ENCODE peak calls at places on chromosomes 11 and 22, in eight cellular contexts. One of them, this sample, is unnamed.

GRCh38 chr11:66604161-66604560 is 11.2 kb downstream of the CCS start:
- DNase-seq in stomach: no peak
- DNase-seq in sigmoid colon: no peak
- DNase-seq in H1: no peak
- DNase-seq in prostate gland: no peak
- DNase-seq in endothelial cell of umbilical vein: no peak
- DNase-seq in HCT116: no peak
- DNase-seq in suprapubic skin: no peak
- DNase-seq in this sample: no peak

GRCh38 chr11:86440843-86441242 is 66.2 kb downstream of the CCDC81 start:
- DNase-seq in stomach: no peak
- DNase-seq in sigmoid colon: no peak
- DNase-seq in H1: no peak
- DNase-seq in prostate gland: no peak
- DNase-seq in endothelial cell of umbilical vein: no peak
- DNase-seq in HCT116: no peak
- DNase-seq in suprapubic skin: no peak
- DNase-seq in this sample: no peak

GRCh38 chr22:24055283-24055682 is 44.2 kb downstream of the CABIN1 start:
- DNase-seq in stomach: no peak
- DNase-seq in sigmoid colon: no peak
- DNase-seq in H1: no peak
- DNase-seq in prostate gland: no peak
- DNase-seq in endothelial cell of umbilical vein: no peak
- DNase-seq in HCT116: no peak
- DNase-seq in suprapubic skin: no peak
- DNase-seq in this sample: no peak

GRCh38 chr22:44622147-44622427 is 79.9 kb upstream of the PRR5 start:
- DNase-seq in stomach: no peak
- DNase-seq in sigmoid colon: no peak
- DNase-seq in H1: no peak
- DNase-seq in prostate gland: no peak
- DNase-seq in endothelial cell of umbilical vein: no peak
- DNase-seq in HCT116: no peak
- DNase-seq in suprapubic skin: no peak
- DNase-seq in this sample: no peak

GRCh38 chr11:38814670-38815069 is 2216.6 kb upstream of the RAG2 start:
- DNase-seq in stomach: no peak
- DNase-seq in sigmoid colon: no peak
- DNase-seq in H1: no peak
- DNase-seq in prostate gland: no peak
- DNase-seq in endothelial cell of umbilical vein: no peak
- DNase-seq in HCT116: no peak
- DNase-seq in suprapubic skin: no peak
- DNase-seq in this sample: no peak

GRCh38 chr11:74018331-74019005 is 9.6 kb upstream of the UCP3 start:
- DNase-seq in stomach: peak; percentile 97
- DNase-seq in sigmoid colon: peak; percentile 97
- DNase-seq in H1: no peak
- DNase-seq in prostate gland: peak; percentile 62
- DNase-seq in endothelial cell of umbilical vein: no peak
- DNase-seq in HCT116: no peak
- DNase-seq in suprapubic skin: peak; percentile 91
- DNase-seq in this sample: peak; percentile 97

GRCh38 chr11:79331251-79331901 is 109.5 kb downstream of the TENM4 start:
- DNase-seq in stomach: no peak
- DNase-seq in sigmoid colon: no peak
- DNase-seq in H1: no peak
- DNase-seq in prostate gland: no peak
- DNase-seq in endothelial cell of umbilical vein: no peak
- DNase-seq in HCT116: no peak
- DNase-seq in suprapubic skin: no peak
- DNase-seq in this sample: no peak

GRCh38 chr22:43273902-43274484 is 69.2 kb downstream of the SCUBE1 start:
- DNase-seq in stomach: peak; percentile 47
- DNase-seq in sigmoid colon: no peak
- DNase-seq in H1: peak; percentile 69
- DNase-seq in prostate gland: peak; percentile 40
- DNase-seq in endothelial cell of umbilical vein: peak; percentile 57
- DNase-seq in HCT116: peak; percentile 47
- DNase-seq in suprapubic skin: no peak
- DNase-seq in this sample: no peak

GRCh38 chr11:2359557-2359956 is 17.6 kb upstream of the CD81 start:
- DNase-seq in stomach: no peak
- DNase-seq in sigmoid colon: no peak
- DNase-seq in H1: no peak
- DNase-seq in prostate gland: no peak
- DNase-seq in endothelial cell of umbilical vein: no peak
- DNase-seq in HCT116: no peak
- DNase-seq in suprapubic skin: no peak
- DNase-seq in this sample: no peak

GRCh38 chr11:130156108-130157022 is 3.2 kb upstream of the ST14 start:
- DNase-seq in stomach: no peak
- DNase-seq in sigmoid colon: no peak
- DNase-seq in H1: no peak
- DNase-seq in prostate gland: no peak
- DNase-seq in endothelial cell of umbilical vein: no peak
- DNase-seq in HCT116: no peak
- DNase-seq in suprapubic skin: no peak
- DNase-seq in this sample: no peak

GRCh38 chr22:46803031-46803880 is 40.8 kb downstream of the TBC1D22A start:
- DNase-seq in stomach: peak; percentile 72
- DNase-seq in sigmoid colon: peak; percentile 68
- DNase-seq in H1: peak; percentile 86
- DNase-seq in prostate gland: no peak
- DNase-seq in endothelial cell of umbilical vein: peak; percentile 50
- DNase-seq in HCT116: peak; percentile 32
- DNase-seq in suprapubic skin: peak; percentile 64
- DNase-seq in this sample: no peak

GRCh38 chr11:72831521-72832300 is 17.5 kb downstream of the ATG16L2 start:
- DNase-seq in stomach: peak; percentile 85
- DNase-seq in sigmoid colon: peak; percentile 93
- DNase-seq in H1: peak; percentile 90
- DNase-seq in prostate gland: peak; percentile 77
- DNase-seq in endothelial cell of umbilical vein: peak; percentile 80
- DNase-seq in HCT116: peak; percentile 54
- DNase-seq in suprapubic skin: peak; percentile 86
- DNase-seq in this sample: no peak

GRCh38 chr11:114233755-114234154 is 62.4 kb upstream of the NNMT start:
- DNase-seq in stomach: no peak
- DNase-seq in sigmoid colon: no peak
- DNase-seq in H1: no peak
- DNase-seq in prostate gland: no peak
- DNase-seq in endothelial cell of umbilical vein: no peak
- DNase-seq in HCT116: no peak
- DNase-seq in suprapubic skin: no peak
- DNase-seq in this sample: no peak

GRCh38 chr11:6755303-6755952 is 16.3 kb downstream of the OR2AG2 start:
- DNase-seq in stomach: peak; percentile 27
- DNase-seq in sigmoid colon: no peak
- DNase-seq in H1: peak; percentile 63
- DNase-seq in prostate gland: no peak
- DNase-seq in endothelial cell of umbilical vein: peak; percentile 58
- DNase-seq in HCT116: peak; percentile 24
- DNase-seq in suprapubic skin: no peak
- DNase-seq in this sample: peak; percentile 91

GRCh38 chr11:96179905-96180304 is 163.1 kb downstream of the MAML2 start:
- DNase-seq in stomach: no peak
- DNase-seq in sigmoid colon: no peak
- DNase-seq in H1: no peak
- DNase-seq in prostate gland: no peak
- DNase-seq in endothelial cell of umbilical vein: no peak
- DNase-seq in HCT116: no peak
- DNase-seq in suprapubic skin: no peak
- DNase-seq in this sample: no peak

GRCh38 chr11:63567044-63567840 is 4.1 kb upstream of the PLAAT2 start:
- DNase-seq in stomach: no peak
- DNase-seq in sigmoid colon: peak; percentile 39
- DNase-seq in H1: no peak
- DNase-seq in prostate gland: peak; percentile 24
- DNase-seq in endothelial cell of umbilical vein: peak; percentile 41
- DNase-seq in HCT116: peak; percentile 68
- DNase-seq in suprapubic skin: no peak
- DNase-seq in this sample: peak; percentile 75

GRCh38 chr11:19241260-19242183 is 777 bp upstream of the E2F8 start:
- DNase-seq in stomach: no peak
- DNase-seq in sigmoid colon: peak; percentile 66
- DNase-seq in H1: peak; percentile 83
- DNase-seq in prostate gland: no peak
- DNase-seq in endothelial cell of umbilical vein: peak; percentile 8
- DNase-seq in HCT116: no peak
- DNase-seq in suprapubic skin: peak; percentile 75
- DNase-seq in this sample: no peak

GRCh38 chr11:22510741-22511140 is 114.9 kb downstream of the FANCF start:
- DNase-seq in stomach: no peak
- DNase-seq in sigmoid colon: no peak
- DNase-seq in H1: no peak
- DNase-seq in prostate gland: no peak
- DNase-seq in endothelial cell of umbilical vein: no peak
- DNase-seq in HCT116: no peak
- DNase-seq in suprapubic skin: no peak
- DNase-seq in this sample: no peak

GRCh38 chr11:19938051-19938856 is 222.0 kb downstream of the DBX1 start:
- DNase-seq in stomach: peak; percentile 53
- DNase-seq in sigmoid colon: no peak
- DNase-seq in H1: peak; percentile 79
- DNase-seq in prostate gland: no peak
- DNase-seq in endothelial cell of umbilical vein: peak; percentile 71
- DNase-seq in HCT116: peak; percentile 36
- DNase-seq in suprapubic skin: no peak
- DNase-seq in this sample: no peak

GRCh38 chr11:114034956-114035355 is 24.6 kb upstream of the ZBTB16 start:
- DNase-seq in stomach: no peak
- DNase-seq in sigmoid colon: no peak
- DNase-seq in H1: no peak
- DNase-seq in prostate gland: no peak
- DNase-seq in endothelial cell of umbilical vein: no peak
- DNase-seq in HCT116: no peak
- DNase-seq in suprapubic skin: no peak
- DNase-seq in this sample: no peak

GRCh38 chr11:19589567-19590260 is 122.9 kb upstream of the NAV2 start:
- DNase-seq in stomach: no peak
- DNase-seq in sigmoid colon: no peak
- DNase-seq in H1: no peak
- DNase-seq in prostate gland: no peak
- DNase-seq in endothelial cell of umbilical vein: no peak
- DNase-seq in HCT116: no peak
- DNase-seq in suprapubic skin: no peak
- DNase-seq in this sample: no peak

DNA sequence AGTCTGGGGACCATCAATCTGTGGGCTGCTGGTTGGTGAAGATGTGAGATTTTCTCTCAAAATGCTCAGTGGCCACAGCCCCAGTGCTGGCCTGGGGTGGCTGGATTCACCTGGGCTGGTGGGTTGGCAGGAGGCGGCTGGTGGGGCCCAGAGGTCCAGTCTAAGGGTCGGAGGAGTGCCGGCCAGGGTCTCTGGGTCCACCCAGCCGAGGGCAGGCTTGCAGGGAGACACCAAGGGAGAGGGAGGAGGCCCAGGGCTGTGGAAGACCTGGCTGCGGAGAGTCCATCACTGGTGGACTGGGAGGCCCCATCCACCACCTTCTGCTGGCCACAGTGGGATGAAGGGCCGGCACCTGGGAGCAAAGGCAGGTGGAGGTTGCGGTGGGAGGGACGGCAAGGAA is 582 bp upstream of the SHANK3 start:
- DNase-seq in stomach: no peak
- DNase-seq in sigmoid colon: no peak
- DNase-seq in H1: no peak
- DNase-seq in prostate gland: no peak
- DNase-seq in endothelial cell of umbilical vein: no peak
- DNase-seq in HCT116: no peak
- DNase-seq in suprapubic skin: peak; percentile 60
- DNase-seq in this sample: no peak
- TF ChIP-seq POLR2AphosphoS5 in stomach: no peak
- TF ChIP-seq POLR2AphosphoS5 in sigmoid colon: no peak
- TF ChIP-seq POLR2AphosphoS5 in H1: no peak
- TF ChIP-seq POLR2AphosphoS5 in prostate gland: no peak
- TF ChIP-seq POLR2AphosphoS5 in endothelial cell of umbilical vein: no peak
- TF ChIP-seq POLR2AphosphoS5 in HCT116: no peak
- TF ChIP-seq POLR2AphosphoS5 in suprapubic skin: no peak
- TF ChIP-seq POLR2AphosphoS5 in this sample: no peak

GRCh38 chr11:123593570-123593969 is 60.9 kb downstream of the SCN3B start:
- DNase-seq in stomach: no peak
- DNase-seq in sigmoid colon: no peak
- DNase-seq in H1: no peak
- DNase-seq in prostate gland: no peak
- DNase-seq in endothelial cell of umbilical vein: no peak
- DNase-seq in HCT116: no peak
- DNase-seq in suprapubic skin: no peak
- DNase-seq in this sample: no peak

GRCh38 chr11:123587559-123587958 is 66.9 kb downstream of the SCN3B start:
- DNase-seq in stomach: peak; percentile 75
- DNase-seq in sigmoid colon: no peak
- DNase-seq in H1: no peak
- DNase-seq in prostate gland: no peak
- DNase-seq in endothelial cell of umbilical vein: no peak
- DNase-seq in HCT116: no peak
- DNase-seq in suprapubic skin: no peak
- DNase-seq in this sample: no peak

GRCh38 chr11:123588863-123589262 is 65.6 kb downstream of the SCN3B start:
- DNase-seq in stomach: no peak
- DNase-seq in sigmoid colon: no peak
- DNase-seq in H1: no peak
- DNase-seq in prostate gland: no peak
- DNase-seq in endothelial cell of umbilical vein: no peak
- DNase-seq in HCT116: no peak
- DNase-seq in suprapubic skin: no peak
- DNase-seq in this sample: no peak

GRCh38 chr11:123588117-123588815 is 66.2 kb downstream of the SCN3B start:
- DNase-seq in stomach: peak; percentile 84
- DNase-seq in sigmoid colon: no peak
- DNase-seq in H1: no peak
- DNase-seq in prostate gland: no peak
- DNase-seq in endothelial cell of umbilical vein: no peak
- DNase-seq in HCT116: no peak
- DNase-seq in suprapubic skin: no peak
- DNase-seq in this sample: no peak

GRCh38 chr11:123590296-123590912 is 64.0 kb downstream of the SCN3B start:
- DNase-seq in stomach: peak; percentile 91
- DNase-seq in sigmoid colon: no peak
- DNase-seq in H1: no peak
- DNase-seq in prostate gland: no peak
- DNase-seq in endothelial cell of umbilical vein: peak; percentile 95
- DNase-seq in HCT116: peak; percentile 23
- DNase-seq in suprapubic skin: no peak
- DNase-seq in this sample: no peak
- TF ChIP-seq POLR2A in stomach: peak; percentile 50
- TF ChIP-seq POLR2A in sigmoid colon: no peak
- TF ChIP-seq POLR2A in H1: no peak
- TF ChIP-seq POLR2A in prostate gland: no peak
- TF ChIP-seq POLR2A in endothelial cell of umbilical vein: no peak
- TF ChIP-seq POLR2A in HCT116: no peak
- TF ChIP-seq POLR2A in suprapubic skin: no peak
- TF ChIP-seq POLR2A in this sample: no peak

GRCh38 chr11:100932474-100933100 is 197.0 kb downstream of the PGR start:
- DNase-seq in stomach: no peak
- DNase-seq in sigmoid colon: no peak
- DNase-seq in H1: no peak
- DNase-seq in prostate gland: no peak
- DNase-seq in endothelial cell of umbilical vein: peak; percentile 41
- DNase-seq in HCT116: peak; percentile 26
- DNase-seq in suprapubic skin: no peak
- DNase-seq in this sample: no peak
- TF ChIP-seq CTCF in stomach: no peak
- TF ChIP-seq CTCF in sigmoid colon: no peak
- TF ChIP-seq CTCF in H1: no peak
- TF ChIP-seq CTCF in prostate gland: no peak
- TF ChIP-seq CTCF in endothelial cell of umbilical vein: no peak
- TF ChIP-seq CTCF in HCT116: peak; percentile 61
- TF ChIP-seq CTCF in suprapubic skin: peak; percentile 10
- TF ChIP-seq CTCF in this sample: no peak

GRCh38 chr11:8063319-8063718 is 17.7 kb upstream of the TUB start:
- DNase-seq in stomach: peak; percentile 24
- DNase-seq in sigmoid colon: peak; percentile 85
- DNase-seq in H1: no peak
- DNase-seq in prostate gland: no peak
- DNase-seq in endothelial cell of umbilical vein: no peak
- DNase-seq in HCT116: no peak
- DNase-seq in suprapubic skin: peak; percentile 37
- DNase-seq in this sample: no peak
- TF ChIP-seq POLR2AphosphoS5 in stomach: no peak
- TF ChIP-seq POLR2AphosphoS5 in sigmoid colon: peak; percentile 54
- TF ChIP-seq POLR2AphosphoS5 in H1: no peak
- TF ChIP-seq POLR2AphosphoS5 in prostate gland: no peak
- TF ChIP-seq POLR2AphosphoS5 in endothelial cell of umbilical vein: no peak
- TF ChIP-seq POLR2AphosphoS5 in HCT116: no peak
- TF ChIP-seq POLR2AphosphoS5 in suprapubic skin: no peak
- TF ChIP-seq POLR2AphosphoS5 in this sample: peak; percentile 12

This sample was measured in esophagus muscularis mucosa.